ENCODE peak calls at places on chromosomes 4 and X, in six cellular contexts. D is tibial nerve, Y is A549, Z is IMR-90, V is breast epithelium, I is psoas muscle. C is an unnamed sample.

GRCh38 chr4:73187325-73187724 is 71.3 kb downstream of the ANKRD17 start:
- DNase-seq in V (no peak), I (no peak), Y (no peak), Z (peak; percentile 53), D (no peak), C (no peak)

GRCh38 chr4:152478456-152479237 is 57.2 kb downstream of the FBXW7 start:
- DNase-seq in D (no peak), I (no peak), Z (peak; percentile 54), V (no peak), Y (no peak), C (no peak)

GRCh38 chr4:123941306-123941705 is 544.7 kb downstream of the SPRY1 start:
- DNase-seq in Z (peak; percentile 61), Y (no peak), V (no peak), D (no peak), I (no peak), C (no peak)

GRCh38 chr4:14726441-14727405 is 275.6 kb upstream of the CPEB2 start:
- DNase-seq in Y (peak; percentile 40), D (no peak), I (no peak), V (peak; percentile 40), Z (peak; percentile 35), C (no peak)

GRCh38 chr4:6767725-6768538 is 14.6 kb upstream of the KIAA0232 start:
- DNase-seq in Y (no peak), D (no peak), V (no peak), I (peak; percentile 34), Z (no peak), C (no peak)

GRCh38 chr4:84497220-84497834 is 1.8 kb downstream of the NKX6-1 start:
- DNase-seq in V (no peak), Z (peak; percentile 2), I (no peak), Y (no peak), D (no peak), C (no peak)

GRCh38 chr4:41339812-41340809 is 83.4 kb downstream of the UCHL1 start:
- DNase-seq in V (no peak), Z (peak; percentile 34), D (no peak), Y (no peak), I (no peak), C (peak; percentile 67)

GRCh38 chr4:1823545-1823932 is 30.4 kb downstream of the FGFR3 start:
- DNase-seq in D (no peak), I (no peak), V (no peak), Y (no peak), Z (no peak), C (no peak)

GRCh38 chr4:88841635-88842034 is 144.0 kb upstream of the NAP1L5 start:
- DNase-seq in I (no peak), Z (peak; percentile 65), V (no peak), D (no peak), Y (no peak), C (no peak)

GRCh38 chrX:28324306-28324705 is 262.9 kb upstream of the IL1RAPL1 start:
- DNase-seq in V (no peak), Y (no peak), I (no peak), Z (no peak), D (no peak), C (no peak)

GRCh38 chrX:120617996-120618630 is 11.7 kb downstream of the C1GALT1C1 start:
- DNase-seq in I (no peak), Z (no peak), Y (no peak), D (no peak), V (no peak), C (no peak)

DNA sequence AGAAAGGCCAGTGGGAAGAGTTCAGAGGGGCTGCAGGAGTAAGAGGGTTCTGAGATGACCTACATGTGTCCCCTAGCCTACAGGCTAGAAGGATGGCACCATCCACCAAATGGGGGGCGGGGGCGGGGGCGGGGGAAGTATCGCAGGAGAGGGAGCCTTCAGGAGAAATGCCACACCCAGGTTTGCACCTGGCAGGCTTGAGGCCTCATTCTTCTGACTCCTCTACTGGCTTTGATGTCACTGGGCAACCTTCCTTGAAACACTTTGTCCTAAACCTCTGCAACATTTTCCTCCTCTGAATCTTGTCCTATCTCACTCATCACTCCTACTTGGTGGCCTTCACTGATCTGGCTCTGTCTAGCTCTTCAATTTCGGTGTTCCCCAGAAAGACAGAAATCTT is 24.0 kb downstream of the CD99L2 start:
- DNase-seq in D (no peak), Y (no peak), V (no peak), I (peak; percentile 25), Z (no peak), C (no peak)
- H3K4me3 ChIP-seq in D (no peak overlapping the region), Y (no peak overlapping the region), V (no peak overlapping the region), I (no peak overlapping the region), Z (no peak overlapping the region), C (no peak overlapping the region)

GRCh38 chrX:68500105-68500504 is 1.3 kb downstream of the YIPF6 start:
- DNase-seq in I (no peak), D (no peak), V (no peak), Y (no peak), Z (no peak), C (no peak)

GRCh38 chrX:68492583-68492982 is 6.3 kb upstream of the YIPF6 start:
- DNase-seq in Y (no peak), I (no peak), D (no peak), V (no peak), Z (no peak), C (no peak)

GRCh38 chrX:68498508-68499379 is at the start of gene YIPF6:
- DNase-seq in V (peak; percentile 66), D (peak; percentile 47), I (peak; percentile 80), Z (peak; percentile 72), Y (peak; percentile 56), C (peak; percentile 78)

GRCh38 chrX:68503830-68504229 is 5.0 kb downstream of the YIPF6 start:
- DNase-seq in D (no peak), V (no peak), I (no peak), Z (peak; percentile 17), Y (no peak), C (no peak)

DNA sequence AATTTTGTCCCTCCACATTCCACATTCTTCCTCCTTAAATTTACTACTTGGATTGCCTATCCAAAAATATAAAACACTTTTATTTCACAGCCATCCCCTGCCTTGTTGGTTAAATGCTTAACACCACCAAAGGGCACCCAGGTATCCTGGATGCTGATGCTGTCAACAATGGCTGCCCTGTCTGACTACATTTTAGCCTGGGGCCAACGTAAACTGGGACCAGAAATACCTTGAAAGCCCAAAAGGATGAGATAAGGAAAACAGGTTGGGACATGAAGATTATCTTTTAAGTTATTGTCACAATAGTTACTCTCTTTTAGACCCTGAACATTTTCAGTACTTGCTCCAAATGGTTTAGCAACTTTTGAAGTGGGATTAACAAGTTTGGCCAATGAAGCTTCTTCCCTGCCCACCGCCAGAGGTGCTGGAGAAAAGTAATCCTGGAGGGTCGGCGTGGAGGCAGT is 775 bp upstream of the YIPF6 start:
- DNase-seq in Y (peak; percentile 25), D (no peak), V (no peak), Z (no peak), I (no peak), C (no peak)
- TF ChIP-seq CTCF in Y (no peak), D (no peak), V (no peak), Z (peak; percentile 23), I (no peak), C (no peak)

GRCh38 chr4:40241936-40242590 is 45.2 kb downstream of the RHOH start:
- DNase-seq in D (no peak), Z (no peak), V (no peak), I (no peak), Y (no peak), C (no peak)
- H3K4me1 ChIP-seq in D (no peaks in the 10 kb centered on the region), Z (no peaks in the 10 kb centered on the region), V (no peaks in the 10 kb centered on the region), I (no peaks in the 10 kb centered on the region), Y (peaks cover 6% of the 10 kb centered on the region), C (no peaks in the 10 kb centered on the region)

GRCh38 chr4:186693159-186693815 is 30.4 kb downstream of the FAT1 start:
- DNase-seq in V (peak; percentile 78), I (peak; percentile 60), Z (peak; percentile 87), Y (peak; percentile 72), D (peak; percentile 79), C (peak; percentile 8)
- H3K4me3 ChIP-seq in V (no peak overlapping the region), I (no peak overlapping the region), Z (no peak overlapping the region), Y (peak overlapping the region; percentile 32), D (no peak overlapping the region), C (no peak overlapping the region)

GRCh38 chr4:700587-701264 is 4.9 kb upstream of the PCGF3 start:
- DNase-seq in V (no peak), Z (no peak), D (no peak), Y (no peak), I (no peak), C (no peak)
- TF ChIP-seq CTCF in V (no peak), Z (no peak), D (no peak), Y (no peak), I (no peak), C (no peak)

GRCh38 chrX:1488745-1489144 is 36.0 kb upstream of the ASMTL start:
- DNase-seq in Y (no peak), Z (no peak), I (no peak), D (no peak), V (no peak), C (no peak)
- H3K4me1 ChIP-seq in Y (no peaks in the 10 kb centered on the region), Z (no peaks in the 10 kb centered on the region), I (no peaks in the 10 kb centered on the region), D (no peaks in the 10 kb centered on the region), V (no peaks in the 10 kb centered on the region), C (no peaks in the 10 kb centered on the region)

GRCh38 chr4:141352328-141352727 is 131.6 kb downstream of the ZNF330 start:
- DNase-seq in Y (no peak), V (no peak), Z (no peak), D (no peak), I (no peak), C (no peak)
- H3K4me3 ChIP-seq in Y (no peak overlapping the region), V (no peak overlapping the region), Z (no peak overlapping the region), D (no peak overlapping the region), I (no peak overlapping the region), C (no peak overlapping the region)

GRCh38 chr4:147407261-147408045 is 73.4 kb upstream of the EDNRA start:
- DNase-seq in D (no peak), Z (no peak), I (no peak), V (no peak), Y (no peak), C (no peak)
- TF ChIP-seq CTCF in D (no peak), Z (peak; percentile 12), I (no peak), V (no peak), Y (no peak), C (no peak)

GRCh38 chr4:172686021-172686420 is 482.6 kb upstream of the GALNT7 start:
- DNase-seq in Z (no peak), Y (no peak), V (no peak), I (no peak), D (no peak), C (no peak)

GRCh38 chr4:172688536-172688935 is 480.1 kb upstream of the GALNT7 start:
- DNase-seq in V (no peak), I (no peak), Y (no peak), Z (no peak), D (no peak), C (no peak)

GRCh38 chr4:172680701-172681100 is 487.9 kb upstream of the GALNT7 start:
- DNase-seq in Y (no peak), V (no peak), I (no peak), Z (peak; percentile 12), D (no peak), C (no peak)

GRCh38 chr4:172683016-172683415 is 485.6 kb upstream of the GALNT7 start:
- DNase-seq in Y (no peak), V (no peak), D (no peak), I (no peak), Z (peak; percentile 4), C (no peak)
- H3K4me1 ChIP-seq in Y (no peaks in the 10 kb centered on the region), V (no peaks in the 10 kb centered on the region), D (no peaks in the 10 kb centered on the region), I (no peaks in the 10 kb centered on the region), Z (no peaks in the 10 kb centered on the region), C (no peaks in the 10 kb centered on the region)

C was measured in adrenal gland.